ENCODE peak calls at places on chromosome 16, in five cellular contexts. One of them, this sample, is unnamed.

GRCh38 chr16:78184554-78185183 is 85.2 kb downstream of the WWOX start:
- DNase-seq in neural progenitor cell: no peak
- DNase-seq in lung: no peak
- DNase-seq in sigmoid colon: no peak
- DNase-seq in OCI-LY7: no peak
- DNase-seq in this sample: no peak

GRCh38 chr16:67158637-67159600 is 790 bp downstream of the TRADD start:
- DNase-seq in neural progenitor cell: peak; percentile 70
- DNase-seq in sigmoid colon: no peak
- DNase-seq in lung: no peak
- DNase-seq in OCI-LY7: peak; percentile 71
- DNase-seq in this sample: no peak

GRCh38 chr16:23255000-23255399 is 47.1 kb upstream of the SCNN1B start:
- DNase-seq in sigmoid colon: no peak
- DNase-seq in lung: no peak
- DNase-seq in OCI-LY7: no peak
- DNase-seq in neural progenitor cell: no peak
- DNase-seq in this sample: no peak

GRCh38 chr16:88706965-88707871 is 915 bp downstream of the CTU2 start:
- DNase-seq in sigmoid colon: no peak
- DNase-seq in lung: no peak
- DNase-seq in neural progenitor cell: no peak
- DNase-seq in OCI-LY7: peak; percentile 35
- DNase-seq in this sample: no peak

GRCh38 chr16:69481901-69482341 is 57.5 kb downstream of the CYB5B start:
- DNase-seq in sigmoid colon: peak; percentile 92
- DNase-seq in neural progenitor cell: no peak
- DNase-seq in OCI-LY7: no peak
- DNase-seq in lung: peak; percentile 82
- DNase-seq in this sample: peak; percentile 87

GRCh38 chr16:22264786-22265185 is 32.4 kb upstream of the POLR3E start:
- DNase-seq in OCI-LY7: no peak
- DNase-seq in lung: no peak
- DNase-seq in neural progenitor cell: peak; percentile 39
- DNase-seq in sigmoid colon: no peak
- DNase-seq in this sample: no peak

GRCh38 chr16:66416981-66417700 is 10.0 kb upstream of the BEAN1 start:
- DNase-seq in lung: no peak
- DNase-seq in sigmoid colon: no peak
- DNase-seq in OCI-LY7: no peak
- DNase-seq in neural progenitor cell: no peak
- DNase-seq in this sample: no peak

GRCh38 chr16:10314811-10315210 is 71.0 kb upstream of the ATF7IP2 start:
- DNase-seq in lung: no peak
- DNase-seq in neural progenitor cell: no peak
- DNase-seq in sigmoid colon: no peak
- DNase-seq in OCI-LY7: peak; percentile 66
- DNase-seq in this sample: no peak

GRCh38 chr16:13983625-13984024 is 63.7 kb downstream of the ERCC4 start:
- DNase-seq in OCI-LY7: no peak
- DNase-seq in lung: no peak
- DNase-seq in neural progenitor cell: no peak
- DNase-seq in sigmoid colon: no peak
- DNase-seq in this sample: no peak

GRCh38 chr16:6125483-6126259 is 1028.1 kb upstream of the EEF2KMT start:
- DNase-seq in neural progenitor cell: peak; percentile 21
- DNase-seq in lung: no peak
- DNase-seq in sigmoid colon: no peak
- DNase-seq in OCI-LY7: no peak
- DNase-seq in this sample: no peak

GRCh38 chr16:29806641-29807425 is 504 bp downstream of the MAZ start:
- DNase-seq in lung: no peak
- DNase-seq in sigmoid colon: peak; percentile 84
- DNase-seq in OCI-LY7: peak; percentile 73
- DNase-seq in neural progenitor cell: peak; percentile 82
- DNase-seq in this sample: no peak

GRCh38 chr16:72203401-72203800 is 31.4 kb upstream of the PMFBP1 start:
- DNase-seq in neural progenitor cell: no peak
- DNase-seq in sigmoid colon: no peak
- DNase-seq in OCI-LY7: peak; percentile 21
- DNase-seq in lung: peak; percentile 34
- DNase-seq in this sample: no peak

GRCh38 chr16:27859020-27859419 is 204.5 kb downstream of the GSG1L start:
- DNase-seq in OCI-LY7: no peak
- DNase-seq in lung: no peak
- DNase-seq in neural progenitor cell: peak; percentile 58
- DNase-seq in sigmoid colon: peak; percentile 19
- DNase-seq in this sample: peak; percentile 62

GRCh38 chr16:17370233-17371013 is 100.3 kb downstream of the XYLT1 start:
- DNase-seq in neural progenitor cell: no peak
- DNase-seq in sigmoid colon: no peak
- DNase-seq in OCI-LY7: peak; percentile 19
- DNase-seq in lung: no peak
- DNase-seq in this sample: no peak

GRCh38 chr16:58533751-58534470 is 18.6 kb downstream of the SETD6 start:
- DNase-seq in OCI-LY7: no peak
- DNase-seq in lung: no peak
- DNase-seq in sigmoid colon: no peak
- DNase-seq in neural progenitor cell: no peak
- DNase-seq in this sample: no peak

GRCh38 chr16:9092282-9092962 is 978 bp downstream of the HAPSTR1 start:
- DNase-seq in OCI-LY7: peak; percentile 52
- DNase-seq in neural progenitor cell: peak; percentile 66
- DNase-seq in sigmoid colon: peak; percentile 73
- DNase-seq in lung: peak; percentile 48
- DNase-seq in this sample: peak; percentile 78

GRCh38 chr16:73126453-73126853 is 78.5 kb upstream of the ZFHX3 start:
- DNase-seq in OCI-LY7: no peak
- DNase-seq in lung: peak; percentile 34
- DNase-seq in sigmoid colon: peak; percentile 80
- DNase-seq in neural progenitor cell: no peak
- DNase-seq in this sample: no peak